ENCODE peak calls at places on chromosomes 6 and 20, in eight cellular contexts. R, H, J, I, U, Y, X and F are unnamed samples. For H3K4me1, the result is how much of the 10 kb centered on the place peaks cover.

GRCh38 chr6:103783344-103783743 is 1076.4 kb downstream of the HACE1 start:
- DNase-seq in X (peak), H (no peak), U (peak), I (no peak), J (no peak), R (no peak), Y (no peak), F (no peak)

GRCh38 chr6:144675231-144675861 is 390.2 kb downstream of the UTRN start:
- DNase-seq in I (peak), Y (peak), H (no peak), R (no peak), J (no peak), U (no peak), X (no peak), F (no peak)

GRCh38 chr20:57591289-57592229 is 28.7 kb downstream of the ZBP1 start:
- DNase-seq in U (no peak), X (no peak), I (no peak), Y (no peak), R (no peak), H (no peak), J (no peak), F (no peak)

GRCh38 chr6:9704989-9705388 is 709.9 kb downstream of the TFAP2A start:
- DNase-seq in H (no peak), Y (no peak), U (no peak), I (no peak), J (no peak), R (no peak), X (no peak), F (no peak)

GRCh38 chr6:120826253-120826652 is 508.0 kb downstream of the TBC1D32 start:
- DNase-seq in J (peak), Y (peak), R (peak), U (peak), X (peak), H (no peak), I (peak), F (peak)

GRCh38 chr20:15449061-15449460 is 1111.6 kb upstream of the FLRT3 start:
- DNase-seq in R (no peak), H (no peak), U (no peak), J (no peak), I (no peak), X (no peak), Y (no peak), F (no peak)

GRCh38 chr20:49404461-49404860 is 78.0 kb downstream of the KCNB1 start:
- DNase-seq in I (no peak), R (no peak), Y (no peak), U (no peak), H (no peak), J (no peak), X (no peak), F (no peak)

GRCh38 chr6:134517145-134517658 is 199.3 kb upstream of the SGK1 start:
- DNase-seq in Y (peak), J (peak), I (peak), U (peak), X (peak), R (peak), H (no peak), F (peak)

GRCh38 chr6:106101466-106101865 is 15.3 kb downstream of the PRDM1 start:
- DNase-seq in X (no peak), U (no peak), Y (no peak), R (no peak), H (no peak), I (peak), J (no peak), F (no peak)

GRCh38 chr6:34114695-34115395 is 31.0 kb downstream of the GRM4 start:
- DNase-seq in H (no peak), X (no peak), R (no peak), I (no peak), Y (no peak), J (no peak), U (no peak), F (no peak)

DNA sequence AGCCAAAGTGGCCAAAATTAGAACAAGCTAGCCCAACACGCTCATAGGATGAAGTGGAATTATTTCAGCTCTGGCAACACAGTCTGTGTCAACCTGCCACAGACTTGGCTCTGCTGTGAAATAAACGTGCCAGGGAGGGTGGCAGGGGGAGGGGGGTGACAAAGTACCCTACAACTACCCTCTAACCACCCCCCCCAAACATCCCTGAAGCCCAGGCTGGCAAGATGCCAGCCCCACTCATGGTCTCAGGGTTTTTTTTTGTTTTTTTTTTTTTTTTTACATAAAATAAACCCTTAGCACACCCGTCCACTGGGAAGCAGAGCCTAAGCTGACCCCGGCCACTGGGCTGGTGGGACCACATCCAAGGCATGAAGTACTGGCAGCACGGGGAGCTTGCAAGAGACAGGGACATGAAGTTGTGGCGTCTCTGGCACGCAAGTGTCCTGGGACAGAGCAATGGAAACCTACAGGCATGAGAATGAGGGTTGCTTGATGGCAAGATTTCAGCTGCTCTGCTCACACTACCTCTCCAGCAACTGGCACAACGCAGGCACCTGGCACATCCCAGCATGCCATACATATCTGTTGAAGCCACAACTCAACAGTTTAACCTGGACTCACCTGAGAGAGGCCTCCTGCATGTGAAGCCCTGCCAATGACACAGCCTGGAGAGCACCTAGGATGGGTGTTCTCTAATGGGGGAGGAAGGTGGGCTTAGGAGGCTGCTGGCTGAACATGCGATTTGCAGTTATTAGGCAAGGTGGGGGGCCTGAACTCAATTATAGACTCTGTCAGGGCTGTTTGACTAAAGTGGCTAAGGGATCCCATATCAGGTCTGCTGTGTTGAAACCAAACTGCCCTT is 76.4 kb downstream of the TRAM2 start:
- DNase-seq in J (no peak), R (no peak), Y (no peak), X (no peak), U (no peak), I (no peak), H (no peak), F (no peak)
- H3K4me1 ChIP-seq in J (under half), R (under half), Y (under half), X (under half), U (under half), I (under half), H (under half), F (under half)

GRCh38 chr6:137235686-137236085 is 16.5 kb upstream of the IFNGR1 start:
- DNase-seq in I (no peak), Y (no peak), X (no peak), U (no peak), R (no peak), J (no peak), H (no peak), F (no peak)

GRCh38 chr6:137234505-137234863 is 15.3 kb upstream of the IFNGR1 start:
- DNase-seq in R (no peak), Y (peak), X (peak), H (no peak), I (no peak), J (no peak), U (no peak), F (no peak)

GRCh38 chr6:137233561-137234504 is 14.6 kb upstream of the IFNGR1 start:
- DNase-seq in J (no peak), I (peak), X (peak), Y (peak), H (no peak), U (no peak), R (no peak), F (no peak)

GRCh38 chr6:137237413-137238170 is 18.4 kb upstream of the IFNGR1 start:
- DNase-seq in R (no peak), X (peak), J (no peak), H (no peak), Y (peak), U (no peak), I (peak), F (no peak)

DNA sequence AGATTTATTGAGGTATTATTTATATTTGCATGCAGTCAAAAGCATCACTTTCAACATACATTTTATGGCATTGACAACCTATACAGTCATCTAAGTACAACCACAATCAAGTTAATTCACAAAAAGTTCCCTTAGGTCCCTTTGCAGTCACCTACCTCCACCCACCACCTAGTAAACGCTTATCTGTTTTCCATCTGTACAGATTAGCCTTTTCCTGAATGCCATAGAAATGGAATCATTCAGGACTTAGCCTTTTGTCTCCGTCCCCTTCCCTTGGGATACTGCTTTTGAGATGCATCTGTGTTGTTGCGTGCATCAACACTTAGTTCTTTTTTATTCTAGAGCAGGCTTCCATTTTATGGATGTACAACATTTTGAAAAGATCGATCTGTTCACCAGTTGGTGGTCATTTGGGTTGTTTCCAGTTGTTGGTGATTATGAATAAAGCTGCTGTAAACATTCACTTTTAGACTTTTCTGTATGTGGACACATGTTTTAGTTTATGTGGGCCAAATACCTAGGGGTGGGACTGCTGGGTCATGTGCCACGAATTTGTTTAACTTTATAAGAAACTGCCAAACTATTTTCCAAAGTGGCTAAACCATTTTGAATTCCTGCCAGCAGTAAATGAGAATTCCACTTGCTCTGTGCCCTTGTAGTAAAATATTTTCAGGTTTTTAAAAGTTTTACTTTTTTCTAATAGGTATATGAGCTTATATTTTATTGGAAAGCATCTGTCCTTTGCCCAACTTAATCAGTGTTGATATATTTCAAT is 17.6 kb upstream of the IFNGR1 start:
- DNase-seq in X (no peak), H (no peak), U (no peak), J (no peak), I (no peak), R (no peak), Y (no peak), F (no peak)
- H3K4me1 ChIP-seq in X (under half), H (under half), U (under half), J (under half), I (half or more), R (under half), Y (under half), F (under half)

DNA sequence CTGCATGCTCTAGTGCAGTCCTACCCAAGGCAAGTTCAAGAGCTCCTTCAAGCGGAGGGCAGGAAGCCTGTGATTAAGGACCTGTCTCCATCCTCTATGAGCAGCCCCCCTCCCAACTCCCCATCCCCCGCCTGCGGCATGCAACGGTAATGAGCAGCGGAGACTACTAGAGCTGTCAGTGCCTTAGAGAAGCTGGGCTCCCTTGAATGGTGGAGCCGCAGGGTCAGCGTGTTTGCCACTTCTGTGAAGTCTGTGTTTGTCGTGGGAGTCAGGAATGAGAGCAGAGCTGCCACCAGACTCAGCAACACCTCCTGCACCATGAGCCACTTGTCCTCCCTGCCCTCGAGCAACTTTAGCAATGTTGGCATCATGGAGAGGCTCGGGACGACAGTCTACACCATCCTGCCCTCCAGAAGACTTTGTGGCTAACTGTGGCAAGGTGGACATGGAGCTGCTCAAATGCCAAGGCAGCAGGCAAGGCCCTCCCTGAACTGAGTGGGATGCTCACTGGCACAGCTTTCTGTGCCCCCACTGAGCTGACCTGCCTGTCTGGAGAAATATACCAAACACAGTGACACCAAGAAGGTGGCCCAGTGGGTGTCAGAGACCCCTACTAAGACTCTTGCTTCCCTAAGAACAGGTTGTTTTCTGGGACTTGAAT is 23.8 kb upstream of the SYNDIG1 start:
- DNase-seq in H (no peak), J (no peak), U (peak), I (no peak), Y (no peak), R (peak), X (no peak), F (no peak)
- H3K4me1 ChIP-seq in H (under half), J (under half), U (under half), I (under half), Y (under half), R (under half), X (under half), F (under half)

GRCh38 chr6:707576-708236 is 14.8 kb upstream of the EXOC2 start:
- DNase-seq in I (no peak), H (no peak), R (no peak), X (no peak), J (no peak), U (no peak), Y (no peak), F (no peak)

GRCh38 chr6:705047-705446 is 12.1 kb upstream of the EXOC2 start:
- DNase-seq in X (no peak), R (no peak), I (no peak), U (no peak), J (no peak), Y (no peak), H (no peak), F (no peak)

GRCh38 chr6:706819-707381 is 14.0 kb upstream of the EXOC2 start:
- DNase-seq in H (no peak), X (no peak), Y (no peak), R (no peak), U (no peak), J (no peak), I (no peak), F (no peak)

GRCh38 chr6:708237-708598 is 15.3 kb upstream of the EXOC2 start:
- DNase-seq in Y (no peak), I (no peak), J (no peak), R (no peak), U (no peak), H (no peak), X (no peak), F (no peak)

GRCh38 chr6:706161-706560 is 13.2 kb upstream of the EXOC2 start:
- DNase-seq in R (no peak), U (no peak), Y (no peak), I (no peak), X (no peak), J (no peak), H (no peak), F (no peak)
- H3K4me1 ChIP-seq in R (half or more), U (under half), Y (under half), I (under half), X (under half), J (under half), H (under half), F (under half)

GRCh38 chr6:41586564-41586963 is 40.4 kb downstream of the FOXP4 start:
- DNase-seq in I (no peak), R (no peak), U (no peak), J (peak), Y (no peak), X (no peak), H (no peak), F (no peak)
- H3K4me1 ChIP-seq in I (under half), R (under half), U (under half), J (under half), Y (under half), X (under half), H (under half), F (under half)

GRCh38 chr20:62623488-62624324 is 18.6 kb upstream of the SLCO4A1 start:
- DNase-seq in Y (peak), J (peak), R (peak), H (peak), I (peak), U (peak), X (peak), F (no peak)

GRCh38 chr20:62624719-62625455 is 17.4 kb upstream of the SLCO4A1 start:
- DNase-seq in I (no peak), U (no peak), H (no peak), J (no peak), Y (no peak), R (no peak), X (no peak), F (no peak)

GRCh38 chr20:62625516-62625915 is 16.8 kb upstream of the SLCO4A1 start:
- DNase-seq in U (no peak), Y (no peak), H (no peak), I (no peak), R (no peak), X (no peak), J (no peak), F (no peak)

GRCh38 chr20:62622877-62623487 is 19.3 kb upstream of the SLCO4A1 start:
- DNase-seq in Y (no peak), I (no peak), X (no peak), H (no peak), J (no peak), R (no peak), U (no peak), F (no peak)

GRCh38 chr20:62624325-62624690 is 18.0 kb upstream of the SLCO4A1 start:
- DNase-seq in Y (peak), H (no peak), I (no peak), R (peak), U (no peak), J (no peak), X (no peak), F (no peak)
- H3K4me1 ChIP-seq in Y (under half), H (under half), I (under half), R (under half), U (under half), J (under half), X (under half), F (under half)

GRCh38 chr6:116648161-116648560 is 20.4 kb downstream of the ZUP1 start:
- DNase-seq in J (no peak), X (no peak), U (no peak), H (no peak), R (no peak), Y (no peak), I (no peak), F (no peak)
- H3K4me1 ChIP-seq in J (under half), X (under half), U (under half), H (under half), R (under half), Y (under half), I (under half), F (under half)

GRCh38 chr6:108587258-108588059 is 26.7 kb downstream of the FOXO3 start:
- DNase-seq in I (no peak), H (no peak), J (no peak), X (no peak), Y (peak), U (no peak), R (no peak), F (no peak)
- H3K4me1 ChIP-seq in I (under half), H (half or more), J (under half), X (under half), Y (half or more), U (under half), R (half or more), F (under half)